ENCODE peak calls at places on chromosomes 13 and 19, in eight cellular contexts. B, D, F, U, Q, T, E and A are unnamed samples.

GRCh38 chr19:49669511-49669910 is 3.8 kb downstream of the BCL2L12 start:
- DNase-seq in T (no peak), B (no peak), Q (no peak), E (no peak), U (no peak), F (peak; percentile 36), D (no peak), A (no peak)

GRCh38 chr13:20131057-20131832 is 29.6 kb downstream of the GJA3 start:
- DNase-seq in Q (no peak), E (no peak), U (no peak), B (no peak), F (no peak), D (no peak), T (no peak), A (no peak)

GRCh38 chr13:40668335-40668734 is 1.9 kb upstream of the FOXO1 start:
- DNase-seq in F (peak; percentile 57), T (no peak), U (peak; percentile 22), Q (peak; percentile 89), B (no peak), E (peak; percentile 50), D (peak; percentile 33), A (no peak)

GRCh38 chr19:53980553-53981407 is 10.7 kb upstream of the CACNG6 start:
- DNase-seq in E (no peak), F (peak; percentile 38), D (peak; percentile 40), T (no peak), Q (no peak), U (no peak), B (no peak), A (peak; percentile 95)

GRCh38 chr13:110936519-110936918 is 21.6 kb upstream of the ANKRD10 start:
- DNase-seq in T (no peak), D (no peak), E (no peak), U (no peak), B (no peak), Q (no peak), F (no peak), A (no peak)

GRCh38 chr13:101570410-101570809 is 117.9 kb downstream of the ITGBL1 start:
- DNase-seq in D (no peak), T (no peak), B (no peak), F (peak; percentile 14), Q (no peak), E (no peak), U (no peak), A (no peak)

GRCh38 chr13:26623125-26623524 is 65.6 kb downstream of the WASF3 start:
- DNase-seq in T (no peak), U (no peak), B (no peak), D (no peak), E (no peak), Q (no peak), F (no peak), A (no peak)

GRCh38 chr13:114263590-114263989 is 17.8 kb upstream of the UPF3A start:
- DNase-seq in E (no peak), D (no peak), T (no peak), U (no peak), F (no peak), Q (no peak), B (no peak), A (no peak)

GRCh38 chr19:50833117-50833801 is at the start of gene KLK15:
- DNase-seq in B (no peak), T (no peak), Q (no peak), E (no peak), D (no peak), F (no peak), U (no peak), A (no peak)

GRCh38 chr19:51695702-51696315 is 2.7 kb downstream of the SPACA6 start:
- DNase-seq in D (no peak), B (no peak), T (no peak), U (no peak), Q (no peak), E (no peak), F (no peak), A (no peak)

GRCh38 chr13:65540064-65540635 is 1690.0 kb downstream of the PCDH9 start:
- DNase-seq in D (no peak), Q (no peak), U (no peak), T (no peak), F (no peak), B (no peak), E (no peak), A (no peak)

GRCh38 chr13:78430166-78430791 is 173.1 kb downstream of the POU4F1 start:
- DNase-seq in T (no peak), U (no peak), F (no peak), D (no peak), B (no peak), Q (no peak), E (no peak), A (no peak)

GRCh38 chr19:13764821-13765394 is 586 bp downstream of the MRI1 start:
- DNase-seq in Q (peak; percentile 74), U (peak; percentile 30), T (no peak), F (peak; percentile 62), D (no peak), B (peak; percentile 89), E (no peak), A (no peak)

DNA sequence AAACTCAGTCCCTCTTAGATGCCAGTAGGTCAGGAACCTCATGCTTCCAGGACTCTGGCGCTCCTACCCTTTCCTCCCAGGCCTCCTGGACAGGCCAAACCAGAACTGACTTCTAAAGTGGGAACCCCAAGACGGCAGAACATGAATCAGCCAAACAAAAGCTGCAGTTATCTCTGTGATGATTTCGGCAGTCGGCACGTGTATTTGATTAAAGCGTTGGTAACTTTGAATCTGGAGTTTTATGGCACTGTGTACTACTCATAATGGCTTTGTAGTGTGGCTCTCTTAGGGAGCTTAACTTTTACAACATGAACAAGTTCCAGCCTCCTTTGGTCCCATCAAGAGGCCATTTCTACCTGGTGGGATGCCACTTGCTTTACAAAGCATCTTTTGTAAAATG is 13.7 kb downstream of the ACTN4 start:
- DNase-seq in B (no peak), E (no peak), Q (no peak), D (no peak), F (peak; percentile 63), U (no peak), T (no peak), A (no peak)
- H3K4me1 ChIP-seq in B (peaks cover 90% of the 10 kb centered on the region), E (peaks cover 81% of the 10 kb centered on the region), Q (peaks cover 49% of the 10 kb centered on the region), D (peaks cover 92% of the 10 kb centered on the region), F (peaks cover 71% of the 10 kb centered on the region), U (peaks cover 82% of the 10 kb centered on the region), T (peaks cover 81% of the 10 kb centered on the region), A (peaks cover 100% of the 10 kb centered on the region)

GRCh38 chr19:19170053-19170945 is at the start of gene MEF2B:
- DNase-seq in U (peak; percentile 62), F (peak; percentile 73), E (peak; percentile 34), D (peak; percentile 87), T (no peak), B (peak; percentile 94), Q (peak; percentile 98), A (no peak)
- H3K4me3 ChIP-seq in U (no peak within 1 kb of the TSS), F (no peak within 1 kb of the TSS), E (peak within 1 kb of the TSS; percentile 35), D (no peak within 1 kb of the TSS), T (peak within 1 kb of the TSS; percentile 53), B (no peak within 1 kb of the TSS), Q (peak within 1 kb of the TSS; percentile 78), A (no peak within 1 kb of the TSS)

GRCh38 chr19:15402411-15403150 is 16.2 kb downstream of the AKAP8L start:
- DNase-seq in U (no peak), F (no peak), E (no peak), D (peak; percentile 73), B (no peak), T (no peak), Q (no peak), A (no peak)

GRCh38 chr19:15399635-15400034 is 19.2 kb downstream of the AKAP8L start:
- DNase-seq in U (no peak), F (no peak), E (no peak), B (no peak), D (no peak), T (no peak), Q (no peak), A (no peak)

GRCh38 chr19:15399234-15399515 is 19.6 kb upstream of the AKAP8 start:
- DNase-seq in T (no peak), E (no peak), D (no peak), Q (no peak), F (no peak), U (no peak), B (no peak), A (no peak)

GRCh38 chr19:15401397-15401710 is 17.4 kb downstream of the AKAP8L start:
- DNase-seq in B (no peak), F (no peak), U (no peak), Q (no peak), D (no peak), T (no peak), E (no peak), A (no peak)

DNA sequence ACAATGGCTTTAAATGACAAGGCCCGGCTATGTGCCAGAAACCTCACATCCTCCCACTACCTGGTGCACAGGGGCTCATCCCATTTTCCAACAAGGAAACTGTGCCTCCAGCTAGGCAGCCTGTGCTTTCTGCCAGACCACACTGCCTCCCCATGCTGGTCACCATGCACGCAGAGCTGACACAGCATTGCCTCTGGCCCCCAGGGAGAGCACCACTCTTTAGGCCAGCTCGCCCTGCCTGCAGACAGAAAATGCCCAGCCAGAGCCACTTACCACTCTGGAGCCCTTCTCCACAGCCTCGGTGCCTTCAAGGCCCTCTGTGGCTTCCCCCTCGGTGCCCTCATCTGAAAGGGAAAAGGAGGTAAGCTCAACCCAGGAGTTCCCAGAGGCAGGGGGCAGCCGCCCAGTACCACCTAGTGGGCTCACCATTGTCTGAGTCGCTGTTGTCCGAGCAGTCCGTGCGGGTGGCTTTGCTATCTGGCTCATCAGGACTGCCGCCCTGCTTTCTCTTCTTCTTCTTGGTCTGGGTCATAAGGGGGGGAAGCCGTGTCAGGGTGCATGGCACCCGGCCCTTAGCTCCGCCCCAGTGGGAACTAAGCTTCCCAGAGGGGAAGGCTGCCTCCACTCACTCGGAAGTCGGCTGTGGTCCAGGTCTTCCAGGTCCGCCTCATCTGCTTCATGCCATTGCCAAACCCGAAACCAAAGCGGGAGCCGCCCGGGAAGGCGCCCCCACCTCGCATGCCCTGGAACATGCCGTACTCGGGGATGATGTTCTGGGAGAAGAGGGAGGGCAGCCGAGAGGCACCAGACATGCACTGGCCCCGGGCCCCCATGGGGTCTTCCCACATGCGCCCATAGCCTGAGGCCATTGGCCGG is 18.0 kb downstream of the AKAP8L start:
- DNase-seq in E (no peak), B (no peak), D (no peak), Q (no peak), U (no peak), T (no peak), F (no peak), A (no peak)
- H3K4me1 ChIP-seq in E (peaks cover 35% of the 10 kb centered on the region), B (no peaks in the 10 kb centered on the region), D (peaks cover 44% of the 10 kb centered on the region), Q (peaks cover 9% of the 10 kb centered on the region), U (peaks cover 11% of the 10 kb centered on the region), T (peaks cover 20% of the 10 kb centered on the region), F (no peaks in the 10 kb centered on the region), A (no peaks in the 10 kb centered on the region)

GRCh38 chr19:35713904-35714440 is 3.8 kb upstream of the KMT2B start:
- DNase-seq in T (no peak), U (no peak), Q (no peak), B (no peak), E (no peak), D (no peak), F (no peak), A (no peak)

GRCh38 chr19:35712910-35713845 is 4.6 kb upstream of the KMT2B start:
- DNase-seq in D (no peak), F (no peak), U (peak; percentile 62), B (no peak), Q (peak; percentile 55), E (no peak), T (no peak), A (no peak)

GRCh38 chr19:35712529-35712909 is 5.3 kb upstream of the KMT2B start:
- DNase-seq in Q (peak; percentile 28), U (no peak), B (no peak), D (no peak), T (no peak), F (no peak), E (no peak), A (no peak)

GRCh38 chr19:35708391-35708790 is 4.0 kb downstream of the ZBTB32 start:
- DNase-seq in D (no peak), E (no peak), T (no peak), Q (no peak), F (no peak), B (no peak), U (no peak), A (no peak)

GRCh38 chr19:35710784-35711723 is 6.7 kb downstream of the ZBTB32 start:
- DNase-seq in Q (no peak), T (no peak), E (no peak), B (no peak), F (peak; percentile 16), D (no peak), U (peak; percentile 46), A (no peak)
- H3K4me3 ChIP-seq in Q (no peak overlapping the region), T (no peak overlapping the region), E (no peak overlapping the region), B (no peak overlapping the region), F (no peak overlapping the region), D (no peak overlapping the region), U (peak overlapping the region; percentile 56), A (no peak overlapping the region)